ENCODE peak calls at places on chromosome 6, in ten cellular contexts. V is neural progenitor cell; R is psoas muscle; I is tibial artery; Y is mammary epithelial cell; M is HepG2; C is cardiac muscle cell; D is uterus; U is PC-3; Z is effector memory CD4-positive, alpha-beta T cell. S is an unnamed sample.
A peak's percentile ranks its signal among the peaks of the same experiment; 100 is the strongest.

GRCh38 chr6:21953831-21954801 is 342.7 kb downstream of the PRL start:
- DNase-seq in V (no peak), R (no peak), I (no peak), Y (peak; percentile 9), M (peak; percentile 15), C (peak; percentile 62), D (peak; percentile 48), U (peak; percentile 23), Z (no peak), S (no peak)

GRCh38 chr6:84033523-84034451 is at the start of gene MRAP2:
- DNase-seq in V (peak; percentile 78), R (peak; percentile 17), I (no peak), Y (peak; percentile 32), M (no peak), C (peak; percentile 74), D (no peak), U (no peak), Z (no peak), S (no peak)

GRCh38 chr6:23663652-23664051 is 462.4 kb upstream of the NRSN1 start:
- DNase-seq in V (no peak), R (no peak), I (no peak), Y (no peak), M (no peak), C (no peak), D (no peak), U (no peak), Z (no peak), S (no peak)

GRCh38 chr6:42952389-42952788 is 8.2 kb upstream of the GNMT start:
- DNase-seq in V (no peak), R (no peak), I (no peak), Y (no peak), M (no peak), C (no peak), D (no peak), U (no peak), Z (no peak), S (no peak)

GRCh38 chr6:74117113-74117512 is 421.1 kb downstream of the CD109 start:
- DNase-seq in V (no peak), R (no peak), I (no peak), Y (no peak), M (no peak), C (no peak), D (no peak), U (no peak), Z (no peak), S (no peak)

GRCh38 chr6:29685718-29686326 is 4.9 kb upstream of the ZFP57 start:
- DNase-seq in V (peak; percentile 68), R (no peak), I (no peak), Y (no peak), M (no peak), C (peak; percentile 76), D (no peak), U (no peak), Z (no peak), S (no peak)

GRCh38 chr6:27254566-27254965 is 7.1 kb downstream of the PRSS16 start:
- DNase-seq in V (no peak), R (no peak), I (no peak), Y (no peak), M (no peak), C (no peak), D (no peak), U (no peak), Z (no peak), S (no peak)

GRCh38 chr6:5730586-5731263 is 276.0 kb downstream of the NRN1 start:
- DNase-seq in V (no peak), R (no peak), I (no peak), Y (peak; percentile 52), M (no peak), C (no peak), D (peak; percentile 39), U (no peak), Z (no peak), S (no peak)

GRCh38 chr6:21342496-21342895 is 251.1 kb upstream of the SOX4 start:
- DNase-seq in V (no peak), R (no peak), I (no peak), Y (no peak), M (no peak), C (peak; percentile 89), D (no peak), U (no peak), Z (no peak), S (no peak)

GRCh38 chr6:137213813-137214212 is 5.4 kb downstream of the IFNGR1 start:
- DNase-seq in V (no peak), R (no peak), I (no peak), Y (no peak), M (no peak), C (no peak), D (no peak), U (no peak), Z (no peak), S (no peak)
- H3K4me1 ChIP-seq in V (peaks cover 5% of the 10 kb centered on the region), R (peaks cover 79% of the 10 kb centered on the region), I (no peaks in the 10 kb centered on the region), Y (peaks cover 45% of the 10 kb centered on the region), M (peaks cover 71% of the 10 kb centered on the region), C (peaks cover 25% of the 10 kb centered on the region), D (no peaks in the 10 kb centered on the region), U (peaks cover 20% of the 10 kb centered on the region), Z (peaks cover 19% of the 10 kb centered on the region), S (peaks cover 78% of the 10 kb centered on the region)

GRCh38 chr6:4506221-4506620 is 270.0 kb upstream of the CDYL start:
- DNase-seq in V (no peak), R (no peak), I (no peak), Y (no peak), M (no peak), C (no peak), D (no peak), U (no peak), Z (no peak), S (no peak)
- H3K27ac ChIP-seq in V (no peak overlapping the region), R (no peak overlapping the region), I (no peak overlapping the region), Y (no peak overlapping the region), M (no peak overlapping the region), C (no peak overlapping the region), D (no peak overlapping the region), U (no peak overlapping the region), Z (no peak overlapping the region), S (no peak overlapping the region)

DNA sequence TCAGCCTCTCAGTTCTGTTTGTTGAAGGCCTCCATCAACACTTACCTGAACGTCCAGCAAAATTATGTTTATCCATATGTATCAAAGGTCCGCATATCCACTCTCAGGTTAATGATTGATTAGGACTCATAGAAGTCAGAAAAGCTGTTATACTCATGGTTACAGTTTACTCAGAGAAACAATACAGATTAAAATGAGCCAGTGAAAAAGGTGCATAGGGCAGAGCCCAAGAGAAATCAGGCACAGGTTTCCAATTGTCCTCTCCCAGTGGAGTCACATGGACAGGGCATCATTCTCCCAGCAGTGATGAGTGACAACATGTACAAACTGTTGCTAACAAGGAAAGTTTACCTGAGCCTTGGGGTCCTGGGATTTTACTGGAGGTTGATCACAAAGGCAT is 36.2 kb downstream of the THEMIS start:
- DNase-seq in V (no peak), R (no peak), I (no peak), Y (no peak), M (peak; percentile 16), C (no peak), D (no peak), U (no peak), Z (no peak), S (no peak)
- H3K4me1 ChIP-seq in V (no peaks in the 10 kb centered on the region), R (no peaks in the 10 kb centered on the region), I (no peaks in the 10 kb centered on the region), Y (no peaks in the 10 kb centered on the region), M (peaks cover 10% of the 10 kb centered on the region), C (no peaks in the 10 kb centered on the region), D (no peaks in the 10 kb centered on the region), U (peaks cover 7% of the 10 kb centered on the region), Z (no peaks in the 10 kb centered on the region), S (no peaks in the 10 kb centered on the region)

GRCh38 chr6:36913082-36913481 is 27.3 kb downstream of the C6orf89 start:
- DNase-seq in V (no peak), R (no peak), I (no peak), Y (no peak), M (no peak), C (no peak), D (no peak), U (no peak), Z (no peak), S (no peak)
- H3K27ac ChIP-seq in V (no peak overlapping the region), R (no peak overlapping the region), I (no peak overlapping the region), Y (no peak overlapping the region), M (no peak overlapping the region), C (no peak overlapping the region), D (no peak overlapping the region), U (peak overlapping the region; percentile 66), Z (peak overlapping the region; percentile 69), S (no peak overlapping the region)

DNA sequence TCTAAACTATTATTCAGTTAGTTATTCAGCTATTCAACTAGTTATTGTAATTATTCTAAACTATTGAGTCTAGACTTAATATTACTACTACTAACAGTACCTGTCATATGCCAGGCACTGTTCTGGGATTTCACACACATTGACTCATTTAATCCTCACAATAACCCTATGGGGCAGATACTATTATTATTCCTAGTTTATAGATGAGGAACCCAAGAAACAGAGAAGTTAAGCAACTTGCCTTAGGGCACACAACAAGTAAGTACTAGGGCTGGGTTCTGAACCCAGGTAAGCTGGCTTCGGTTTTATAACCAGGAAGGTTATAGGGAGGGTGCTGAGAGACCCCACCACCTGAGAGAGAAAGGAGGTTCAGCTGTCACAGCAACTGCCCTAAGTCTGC is 7.8 kb downstream of the TEAD3 start:
- DNase-seq in V (no peak), R (no peak), I (no peak), Y (no peak), M (no peak), C (no peak), D (no peak), U (no peak), Z (no peak), S (no peak)
- H3K4me1 ChIP-seq in V (peaks cover 75% of the 10 kb centered on the region), R (peaks cover 48% of the 10 kb centered on the region), I (no peaks in the 10 kb centered on the region), Y (peaks cover 79% of the 10 kb centered on the region), M (peaks cover 32% of the 10 kb centered on the region), C (peaks cover 66% of the 10 kb centered on the region), D (peaks cover 11% of the 10 kb centered on the region), U (peaks cover 48% of the 10 kb centered on the region), Z (no peaks in the 10 kb centered on the region), S (peaks cover 96% of the 10 kb centered on the region)

GRCh38 chr6:66731310-66731709 is 1024.3 kb upstream of the EYS start:
- DNase-seq in V (no peak), R (no peak), I (no peak), Y (no peak), M (no peak), C (no peak), D (no peak), U (peak; percentile 52), Z (no peak), S (no peak)
- H3K27ac ChIP-seq in V (no peak overlapping the region), R (no peak overlapping the region), I (no peak overlapping the region), Y (no peak overlapping the region), M (no peak overlapping the region), C (no peak overlapping the region), D (no peak overlapping the region), U (peak overlapping the region; percentile 65), Z (no peak overlapping the region), S (no peak overlapping the region)

DNA sequence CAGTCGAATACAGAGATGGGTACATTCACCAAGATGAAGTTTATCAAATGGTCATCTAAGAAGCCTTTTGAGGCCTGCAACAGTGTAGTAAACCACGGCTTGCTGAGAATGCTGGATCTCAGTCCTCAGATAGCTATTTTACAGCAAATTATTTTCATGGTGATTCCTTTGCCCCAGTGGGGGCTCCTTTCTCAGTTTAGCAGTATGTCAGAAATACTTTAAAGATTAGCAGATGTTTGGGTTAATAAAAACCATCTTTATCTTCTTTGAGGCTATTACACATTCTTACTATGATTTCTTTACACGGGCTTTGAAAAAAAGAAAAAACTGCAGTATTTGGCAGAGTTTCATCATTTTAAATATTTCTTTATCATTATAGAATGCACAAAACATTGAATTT is 10.7 kb downstream of the MYLIP start:
- DNase-seq in V (no peak), R (no peak), I (no peak), Y (no peak), M (no peak), C (no peak), D (no peak), U (no peak), Z (no peak), S (no peak)
- H3K4me1 ChIP-seq in V (no peaks in the 10 kb centered on the region), R (peaks cover 84% of the 10 kb centered on the region), I (no peaks in the 10 kb centered on the region), Y (peaks cover 13% of the 10 kb centered on the region), M (no peaks in the 10 kb centered on the region), C (peaks cover 23% of the 10 kb centered on the region), D (peaks cover 31% of the 10 kb centered on the region), U (peaks cover 30% of the 10 kb centered on the region), Z (peaks cover 41% of the 10 kb centered on the region), S (peaks cover 45% of the 10 kb centered on the region)

S was measured in thoracic aorta.